ENCODE peak calls at places on chromosome 21, in four cellular contexts. One of them, this sample, is unnamed.

GRCh38 chr21:45162115-45162514 is 87.7 kb downstream of the ADARB1 start:
- DNase-seq in Panc1: no peak
- DNase-seq in esophagus squamous epithelium: no peak
- DNase-seq in GM23248: no peak
- DNase-seq in this sample: no peak

GRCh38 chr21:40049031-40049958 is 182.1 kb downstream of the PCP4 start:
- DNase-seq in GM23248: no peak
- DNase-seq in Panc1: no peak
- DNase-seq in esophagus squamous epithelium: no peak
- DNase-seq in this sample: no peak

GRCh38 chr21:31888936-31889371 is 16.1 kb downstream of the HUNK start:
- DNase-seq in GM23248: peak; percentile 37
- DNase-seq in esophagus squamous epithelium: no peak
- DNase-seq in Panc1: no peak
- DNase-seq in this sample: no peak

GRCh38 chr21:44969066-44969649 is 29.3 kb downstream of the SLX9 start:
- DNase-seq in GM23248: no peak
- DNase-seq in esophagus squamous epithelium: no peak
- DNase-seq in Panc1: no peak
- DNase-seq in this sample: no peak

GRCh38 chr21:46295996-46296752 is 10.0 kb downstream of the YBEY start:
- DNase-seq in GM23248: peak; percentile 92
- DNase-seq in esophagus squamous epithelium: no peak
- DNase-seq in Panc1: no peak
- DNase-seq in this sample: no peak

GRCh38 chr21:46100426-46100825 is 2.5 kb downstream of the COL6A2 start:
- DNase-seq in Panc1: no peak
- DNase-seq in esophagus squamous epithelium: no peak
- DNase-seq in GM23248: peak; percentile 90
- DNase-seq in this sample: no peak

GRCh38 chr21:39595465-39595864 is 17.3 kb upstream of the B3GALT5 start:
- DNase-seq in esophagus squamous epithelium: no peak
- DNase-seq in Panc1: no peak
- DNase-seq in GM23248: no peak
- DNase-seq in this sample: no peak

GRCh38 chr21:17231771-17232170 is 281.1 kb upstream of the CXADR start:
- DNase-seq in GM23248: no peak
- DNase-seq in esophagus squamous epithelium: no peak
- DNase-seq in Panc1: no peak
- DNase-seq in this sample: no peak

GRCh38 chr21:46617267-46618051 is 12.6 kb upstream of the S100B start:
- DNase-seq in Panc1: no peak
- DNase-seq in esophagus squamous epithelium: no peak
- DNase-seq in GM23248: peak; percentile 33
- DNase-seq in this sample: no peak

GRCh38 chr21:10272216-10272615 is 249.2 kb upstream of the TPTE start:
- DNase-seq in GM23248: peak; percentile 5
- DNase-seq in Panc1: no peak
- DNase-seq in esophagus squamous epithelium: no peak
- DNase-seq in this sample: no peak

GRCh38 chr21:28776251-28776650 is 216.4 kb downstream of the LTN1 start:
- DNase-seq in GM23248: peak; percentile 93
- DNase-seq in Panc1: no peak
- DNase-seq in esophagus squamous epithelium: no peak
- DNase-seq in this sample: no peak

GRCh38 chr21:25396135-25396711 is 211.1 kb downstream of the MRPL39 start:
- DNase-seq in esophagus squamous epithelium: no peak
- DNase-seq in Panc1: no peak
- DNase-seq in GM23248: no peak
- DNase-seq in this sample: no peak

GRCh38 chr21:25801217-25802015 is 66.6 kb downstream of the GABPA start:
- DNase-seq in esophagus squamous epithelium: no peak
- DNase-seq in GM23248: peak; percentile 85
- DNase-seq in Panc1: peak; percentile 65
- DNase-seq in this sample: no peak

GRCh38 chr21:26553921-26554320 is 19.2 kb downstream of the CYYR1 start:
- DNase-seq in esophagus squamous epithelium: no peak
- DNase-seq in GM23248: no peak
- DNase-seq in Panc1: no peak
- DNase-seq in this sample: no peak

GRCh38 chr21:21028275-21028814 is 30.1 kb downstream of the NCAM2 start:
- DNase-seq in Panc1: no peak
- DNase-seq in GM23248: no peak
- DNase-seq in esophagus squamous epithelium: no peak
- DNase-seq in this sample: no peak

GRCh38 chr21:46646541-46647154 is 11.2 kb downstream of the PRMT2 start:
- DNase-seq in esophagus squamous epithelium: no peak
- DNase-seq in Panc1: no peak
- DNase-seq in GM23248: no peak
- DNase-seq in this sample: peak; percentile 55

GRCh38 chr21:45126085-45126687 is 51.8 kb downstream of the ADARB1 start:
- DNase-seq in GM23248: no peak
- DNase-seq in esophagus squamous epithelium: no peak
- DNase-seq in Panc1: no peak
- DNase-seq in this sample: no peak

GRCh38 chr21:28904961-28905435 is 87.7 kb downstream of the LTN1 start:
- DNase-seq in Panc1: no peak
- DNase-seq in esophagus squamous epithelium: no peak
- DNase-seq in GM23248: no peak
- DNase-seq in this sample: no peak

GRCh38 chr21:14560555-14560954 is 14.4 kb upstream of the SAMSN1 start:
- DNase-seq in esophagus squamous epithelium: no peak
- DNase-seq in GM23248: no peak
- DNase-seq in Panc1: no peak
- DNase-seq in this sample: no peak

GRCh38 chr21:45074818-45075605 is 632 bp downstream of the ADARB1 start:
- DNase-seq in Panc1: no peak
- DNase-seq in esophagus squamous epithelium: no peak
- DNase-seq in GM23248: peak; percentile 52
- DNase-seq in this sample: no peak

GRCh38 chr21:28253378-28253777 is 739.3 kb downstream of the LTN1 start:
- DNase-seq in GM23248: peak; percentile 83
- DNase-seq in esophagus squamous epithelium: no peak
- DNase-seq in Panc1: no peak
- DNase-seq in this sample: no peak

GRCh38 chr21:30104246-30104645 is 62.4 kb downstream of the CLDN17 start:
- DNase-seq in esophagus squamous epithelium: no peak
- DNase-seq in GM23248: no peak
- DNase-seq in Panc1: no peak
- DNase-seq in this sample: no peak

GRCh38 chr21:15210235-15210678 is 145.5 kb upstream of the NRIP1 start:
- DNase-seq in esophagus squamous epithelium: no peak
- DNase-seq in Panc1: no peak
- DNase-seq in GM23248: peak; percentile 66
- DNase-seq in this sample: no peak

GRCh38 chr21:45202889-45203288 is 84.8 kb downstream of the POFUT2 start:
- DNase-seq in GM23248: no peak
- DNase-seq in esophagus squamous epithelium: no peak
- DNase-seq in Panc1: no peak
- DNase-seq in this sample: peak; percentile 14

DNA sequence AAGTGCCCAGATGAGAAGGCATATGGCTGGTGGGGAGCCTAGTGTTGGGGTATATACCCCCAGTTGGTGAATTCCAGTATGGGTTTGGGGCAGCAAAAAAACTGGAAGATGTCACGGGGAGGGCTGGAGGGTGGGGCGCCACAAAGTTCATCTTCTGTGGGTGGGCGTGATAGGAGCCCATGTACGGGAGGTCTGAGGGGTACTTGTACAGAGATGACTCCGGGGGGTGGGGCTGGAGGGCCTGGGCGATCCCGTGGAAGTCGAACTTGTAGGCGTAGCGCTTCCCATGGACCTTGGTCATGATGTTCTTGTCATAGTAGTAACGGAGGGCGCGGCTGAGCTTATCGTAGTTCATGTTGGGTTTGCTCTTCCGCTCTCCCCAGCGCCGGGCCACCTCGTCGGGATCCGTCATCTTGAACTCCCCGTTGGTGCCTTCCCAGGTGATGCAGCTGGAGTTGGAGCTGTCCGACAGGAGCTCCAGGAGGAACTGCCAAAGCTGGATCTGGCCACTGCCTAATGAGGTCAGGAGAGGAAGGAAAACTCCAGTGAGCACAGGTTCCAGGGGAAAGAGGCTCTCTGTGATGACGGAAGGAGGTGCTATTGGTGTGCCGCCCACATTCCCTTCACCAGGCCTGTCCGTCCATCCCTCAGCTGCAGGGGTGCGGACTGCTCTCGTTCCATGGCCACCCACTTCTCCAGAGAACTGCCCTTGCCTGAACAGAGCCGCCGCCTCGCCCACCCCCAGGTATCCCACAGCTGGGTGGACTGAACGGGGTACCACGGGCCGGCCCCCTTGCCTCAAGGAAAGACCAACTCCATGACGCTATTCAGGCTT is 114.6 kb downstream of the ERG start:
- DNase-seq in Panc1: no peak
- DNase-seq in esophagus squamous epithelium: no peak
- DNase-seq in GM23248: no peak
- DNase-seq in this sample: no peak
- H3K4me3 ChIP-seq in Panc1: no peak overlapping the region
- H3K4me3 ChIP-seq in esophagus squamous epithelium: no peak overlapping the region
- H3K4me3 ChIP-seq in GM23248: no peak overlapping the region
- H3K4me3 ChIP-seq in this sample: no peak overlapping the region

GRCh38 chr21:42973991-42974831 is at the start of gene PKNOX1:
- DNase-seq in esophagus squamous epithelium: peak; percentile 94
- DNase-seq in Panc1: peak; percentile 64
- DNase-seq in GM23248: peak; percentile 100
- DNase-seq in this sample: peak; percentile 85

GRCh38 chr21:42969193-42969600 is 5.2 kb upstream of the PKNOX1 start:
- DNase-seq in GM23248: no peak
- DNase-seq in Panc1: no peak
- DNase-seq in esophagus squamous epithelium: no peak
- DNase-seq in this sample: no peak

GRCh38 chr21:42973309-42973990 is 912 bp upstream of the PKNOX1 start:
- DNase-seq in esophagus squamous epithelium: no peak
- DNase-seq in GM23248: no peak
- DNase-seq in Panc1: no peak
- DNase-seq in this sample: no peak

GRCh38 chr21:42970946-42971653 is 3.3 kb upstream of the PKNOX1 start:
- DNase-seq in esophagus squamous epithelium: no peak
- DNase-seq in Panc1: no peak
- DNase-seq in GM23248: no peak
- DNase-seq in this sample: no peak

GRCh38 chr21:42971897-42972275 is 2.5 kb upstream of the PKNOX1 start:
- DNase-seq in GM23248: no peak
- DNase-seq in esophagus squamous epithelium: no peak
- DNase-seq in Panc1: no peak
- DNase-seq in this sample: no peak
- H3K27ac ChIP-seq in GM23248: no peak overlapping the region
- H3K27ac ChIP-seq in esophagus squamous epithelium: peak overlapping the region; percentile 39
- H3K27ac ChIP-seq in Panc1: no peak overlapping the region
- H3K27ac ChIP-seq in this sample: peak overlapping the region; percentile 54

GRCh38 chr21:37369307-37369854 is 2.8 kb downstream of the DYRK1A start:
- DNase-seq in Panc1: no peak
- DNase-seq in GM23248: no peak
- DNase-seq in esophagus squamous epithelium: no peak
- DNase-seq in this sample: no peak
- H3K4me3 ChIP-seq in Panc1: peak overlapping the region; percentile 34
- H3K4me3 ChIP-seq in GM23248: peak overlapping the region; percentile 74
- H3K4me3 ChIP-seq in esophagus squamous epithelium: peak overlapping the region; percentile 78
- H3K4me3 ChIP-seq in this sample: peak overlapping the region; percentile 94

GRCh38 chr21:41509206-41509496 is 1.2 kb upstream of the TMPRSS2 start:
- DNase-seq in esophagus squamous epithelium: no peak
- DNase-seq in Panc1: no peak
- DNase-seq in GM23248: no peak
- DNase-seq in this sample: no peak
- H3K27ac ChIP-seq in esophagus squamous epithelium: no peak overlapping the region
- H3K27ac ChIP-seq in Panc1: peak overlapping the region; percentile 65
- H3K27ac ChIP-seq in GM23248: no peak overlapping the region
- H3K27ac ChIP-seq in this sample: no peak overlapping the region

GRCh38 chr21:33364830-33365229 is 38.4 kb upstream of the IFNGR2 start:
- DNase-seq in esophagus squamous epithelium: no peak
- DNase-seq in GM23248: no peak
- DNase-seq in Panc1: no peak
- DNase-seq in this sample: no peak

GRCh38 chr21:33360871-33361602 is 36.3 kb downstream of the IFNAR1 start:
- DNase-seq in esophagus squamous epithelium: no peak
- DNase-seq in Panc1: peak; percentile 67
- DNase-seq in GM23248: peak; percentile 76
- DNase-seq in this sample: peak; percentile 45

GRCh38 chr21:33360281-33360680 is 35.5 kb downstream of the IFNAR1 start:
- DNase-seq in GM23248: peak; percentile 81
- DNase-seq in Panc1: no peak
- DNase-seq in esophagus squamous epithelium: no peak
- DNase-seq in this sample: no peak

GRCh38 chr21:33359446-33359845 is 34.7 kb downstream of the IFNAR1 start:
- DNase-seq in Panc1: no peak
- DNase-seq in esophagus squamous epithelium: no peak
- DNase-seq in GM23248: no peak
- DNase-seq in this sample: no peak

GRCh38 chr21:33362044-33362555 is 37.3 kb downstream of the IFNAR1 start:
- DNase-seq in Panc1: no peak
- DNase-seq in esophagus squamous epithelium: peak; percentile 21
- DNase-seq in GM23248: no peak
- DNase-seq in this sample: no peak
- H3K4me3 ChIP-seq in Panc1: no peak overlapping the region
- H3K4me3 ChIP-seq in esophagus squamous epithelium: peak overlapping the region; percentile 13
- H3K4me3 ChIP-seq in GM23248: peak overlapping the region; percentile 3
- H3K4me3 ChIP-seq in this sample: no peak overlapping the region

DNA sequence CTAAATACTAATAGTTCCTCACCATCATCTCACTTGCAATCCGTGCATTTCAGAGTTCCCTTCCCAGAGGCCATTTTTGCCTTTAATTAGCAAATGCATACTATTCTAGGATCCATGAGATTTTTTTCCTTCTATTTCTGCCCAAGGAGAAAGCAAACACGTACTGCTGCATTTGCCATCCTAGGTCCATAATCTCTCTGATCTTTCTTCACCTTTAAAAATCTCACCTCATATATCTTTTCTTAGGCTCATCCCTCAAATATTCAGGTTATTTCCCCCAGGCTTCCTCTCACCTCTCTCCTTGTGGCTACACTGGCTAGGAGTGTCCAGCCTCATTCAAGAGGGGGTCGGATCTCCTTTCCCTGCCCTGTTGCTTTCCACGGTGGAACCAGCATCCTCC is 338.6 kb downstream of the SETD4 start:
- DNase-seq in esophagus squamous epithelium: no peak
- DNase-seq in GM23248: no peak
- DNase-seq in Panc1: no peak
- DNase-seq in this sample: no peak
- H3K27ac ChIP-seq in esophagus squamous epithelium: no peak overlapping the region
- H3K27ac ChIP-seq in GM23248: no peak overlapping the region
- H3K27ac ChIP-seq in Panc1: no peak overlapping the region
- H3K27ac ChIP-seq in this sample: no peak overlapping the region